ENCODE peak calls at places on chromosomes 4 and X, in seven cellular contexts. A is esophagus squamous epithelium, G is K562, I is esophagus muscularis mucosa, X is adrenal gland, K is A549, Q is heart left ventricle. S is an unnamed sample.

GRCh38 chr4:10139518-10139917 is 22.9 kb upstream of the WDR1 start:
- DNase-seq in X (no peak), Q (no peak), A (no peak), K (no peak), G (no peak), I (no peak), S (no peak)

GRCh38 chrX:19739683-19740082 is 147.7 kb downstream of the SH3KBP1 start:
- DNase-seq in Q (peak; percentile 46), K (peak; percentile 74), G (peak; percentile 58), A (no peak), X (peak; percentile 63), I (peak; percentile 91), S (peak; percentile 23)

GRCh38 chrX:21963736-21964135 is 23.2 kb downstream of the SMS start:
- DNase-seq in I (no peak), K (no peak), G (no peak), X (peak; percentile 35), Q (no peak), A (no peak), S (no peak)

GRCh38 chrX:127259742-127260141 is 440.2 kb downstream of the PRR32 start:
- DNase-seq in Q (no peak), A (no peak), I (no peak), X (no peak), G (no peak), K (no peak), S (no peak)

GRCh38 chr4:146648384-146648783 is 9.7 kb downstream of the POU4F2 start:
- DNase-seq in Q (no peak), A (no peak), X (no peak), I (no peak), K (no peak), G (no peak), S (no peak)

GRCh38 chr4:151581575-151581974 is 172.6 kb downstream of the FHIP1A start:
- DNase-seq in Q (no peak), I (no peak), G (no peak), X (no peak), K (no peak), A (no peak), S (no peak)

GRCh38 chr4:5376015-5376414 is 324.7 kb downstream of the STK32B start:
- DNase-seq in I (no peak), G (no peak), X (no peak), Q (no peak), A (no peak), K (no peak), S (no peak)

GRCh38 chr4:107098403-107098802 is 62.3 kb upstream of the DKK2 start:
- DNase-seq in I (no peak), X (no peak), G (no peak), Q (no peak), K (no peak), A (no peak), S (peak; percentile 69)

GRCh38 chr4:79198886-79199591 is 126.8 kb downstream of the NAA11 start:
- DNase-seq in X (no peak), I (no peak), K (no peak), Q (no peak), A (no peak), G (peak; percentile 62), S (no peak)

GRCh38 chrX:9816094-9816700 is 30.0 kb downstream of the SHROOM2 start:
- DNase-seq in I (no peak), A (no peak), G (no peak), K (no peak), Q (no peak), X (no peak), S (no peak)

GRCh38 chr4:42558156-42558555 is 98.7 kb downstream of the ATP8A1 start:
- DNase-seq in A (no peak), X (no peak), I (no peak), Q (no peak), K (no peak), G (no peak), S (no peak)

GRCh38 chr4:110400071-110400470 is 75.9 kb upstream of the ENPEP start:
- DNase-seq in A (no peak), K (no peak), I (no peak), X (no peak), Q (no peak), G (no peak), S (no peak)

GRCh38 chr4:77742054-77742453 is 77.1 kb downstream of the CNOT6L start:
- DNase-seq in X (no peak), G (no peak), Q (no peak), A (no peak), I (no peak), K (no peak), S (no peak)

GRCh38 chrX:47628980-47629379 is 750 bp downstream of the CFP start:
- DNase-seq in I (no peak), G (no peak), X (no peak), A (no peak), Q (no peak), K (no peak), S (no peak)

GRCh38 chr4:176837176-176837915 is 44.6 kb upstream of the VEGFC start:
- DNase-seq in K (no peak), G (no peak), Q (no peak), I (no peak), A (no peak), X (no peak), S (no peak)

GRCh38 chr4:20487852-20488251 is 212.4 kb upstream of the PACRGL start:
- DNase-seq in X (no peak), G (no peak), A (no peak), K (no peak), Q (no peak), I (no peak), S (no peak)

GRCh38 chrX:123590842-123591491 is 141.9 kb downstream of the THOC2 start:
- DNase-seq in K (peak; percentile 11), G (no peak), I (no peak), Q (no peak), X (no peak), A (no peak), S (no peak)

DNA sequence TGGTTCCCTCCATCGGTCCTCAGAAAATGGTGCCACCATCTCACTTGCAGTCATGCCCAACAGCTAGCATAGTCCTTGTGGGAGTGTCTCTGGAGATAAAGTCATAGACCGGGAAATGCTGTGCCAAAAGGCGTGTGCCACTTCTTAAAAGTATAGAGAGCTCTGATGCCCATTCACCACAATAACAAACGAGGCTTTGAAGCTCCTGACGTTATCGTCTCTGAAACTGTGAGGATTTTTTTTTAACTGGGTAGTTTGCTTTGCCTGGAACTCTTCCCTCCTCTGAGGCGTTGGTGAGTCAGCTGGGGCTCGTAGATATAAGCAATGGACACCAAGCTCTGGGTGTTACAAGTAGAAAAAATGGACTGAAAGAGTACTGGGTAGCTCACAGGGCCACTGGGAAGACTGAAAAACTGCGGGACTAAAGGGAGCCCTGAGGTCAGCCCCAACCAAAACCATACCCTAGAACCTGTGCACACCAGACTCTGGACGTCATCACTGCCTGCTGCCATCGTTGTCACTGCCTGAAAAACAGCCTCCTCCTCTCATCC is 89.4 kb upstream of the TRIM2 start:
- DNase-seq in X (peak; percentile 56), A (no peak), K (peak; percentile 48), I (no peak), G (no peak), Q (no peak), S (no peak)
- H3K27ac ChIP-seq in X (peak overlapping the region; percentile 58), A (peak overlapping the region; percentile 36), K (peak overlapping the region; percentile 92), I (peak overlapping the region; percentile 64), G (no peak overlapping the region), Q (no peak overlapping the region), S (no peak overlapping the region)

GRCh38 chr4:40246547-40246900 is 49.7 kb downstream of the RHOH start:
- DNase-seq in I (no peak), A (no peak), Q (no peak), K (no peak), G (no peak), X (no peak), S (no peak)

GRCh38 chr4:40247350-40247749 is 50.5 kb downstream of the RHOH start:
- DNase-seq in G (no peak), X (no peak), Q (no peak), A (peak; percentile 3), K (no peak), I (no peak), S (no peak)

GRCh38 chr4:40243390-40243948 is 46.6 kb downstream of the RHOH start:
- DNase-seq in Q (no peak), I (no peak), K (no peak), G (no peak), X (no peak), A (no peak), S (no peak)

GRCh38 chr4:40246938-40247337 is 50.1 kb downstream of the RHOH start:
- DNase-seq in Q (no peak), A (no peak), I (no peak), G (no peak), K (no peak), X (no peak), S (no peak)

DNA sequence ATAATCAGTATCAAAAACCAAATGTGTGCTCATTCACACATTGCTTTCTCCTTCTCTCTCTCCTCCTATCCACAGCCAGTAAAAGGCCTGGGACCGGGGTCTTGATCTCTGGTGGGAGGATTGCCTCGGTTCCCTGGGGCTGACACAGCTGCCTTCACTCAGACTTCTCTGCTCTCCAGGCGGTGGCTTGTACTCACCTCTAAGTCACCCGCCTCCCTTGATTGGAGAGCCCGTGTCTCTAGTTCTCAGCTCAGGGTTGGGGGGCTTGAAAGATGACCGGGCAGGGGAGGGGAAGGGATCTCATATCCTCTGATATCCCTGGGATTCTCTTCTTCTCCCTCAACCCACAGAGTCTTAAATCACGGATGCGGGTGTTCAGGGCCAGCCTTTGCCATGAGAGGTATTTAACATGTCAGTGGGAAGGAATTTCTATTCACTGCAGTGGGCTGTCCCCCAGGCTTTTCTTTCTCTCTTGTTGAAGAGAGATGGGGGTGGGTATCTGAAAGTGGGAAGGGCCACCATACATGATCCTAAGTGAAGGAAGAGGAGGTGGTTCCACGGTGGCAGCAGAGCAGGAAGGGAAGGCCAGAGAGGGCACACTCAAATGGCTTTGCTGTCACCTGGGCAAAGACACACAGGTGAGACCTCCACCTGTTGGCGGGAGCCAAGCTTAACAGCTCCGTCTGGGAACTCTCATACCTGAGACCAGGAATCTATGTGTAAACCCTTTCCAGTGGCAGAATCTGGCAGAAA is 49.1 kb downstream of the RHOH start:
- DNase-seq in I (no peak), G (no peak), Q (no peak), A (no peak), K (no peak), X (no peak), S (no peak)
- H3K4me1 ChIP-seq in I (no peaks in the 10 kb centered on the region), G (peaks cover 15% of the 10 kb centered on the region), Q (no peaks in the 10 kb centered on the region), A (no peaks in the 10 kb centered on the region), K (peaks cover 5% of the 10 kb centered on the region), X (no peaks in the 10 kb centered on the region), S (no peaks in the 10 kb centered on the region)

DNA sequence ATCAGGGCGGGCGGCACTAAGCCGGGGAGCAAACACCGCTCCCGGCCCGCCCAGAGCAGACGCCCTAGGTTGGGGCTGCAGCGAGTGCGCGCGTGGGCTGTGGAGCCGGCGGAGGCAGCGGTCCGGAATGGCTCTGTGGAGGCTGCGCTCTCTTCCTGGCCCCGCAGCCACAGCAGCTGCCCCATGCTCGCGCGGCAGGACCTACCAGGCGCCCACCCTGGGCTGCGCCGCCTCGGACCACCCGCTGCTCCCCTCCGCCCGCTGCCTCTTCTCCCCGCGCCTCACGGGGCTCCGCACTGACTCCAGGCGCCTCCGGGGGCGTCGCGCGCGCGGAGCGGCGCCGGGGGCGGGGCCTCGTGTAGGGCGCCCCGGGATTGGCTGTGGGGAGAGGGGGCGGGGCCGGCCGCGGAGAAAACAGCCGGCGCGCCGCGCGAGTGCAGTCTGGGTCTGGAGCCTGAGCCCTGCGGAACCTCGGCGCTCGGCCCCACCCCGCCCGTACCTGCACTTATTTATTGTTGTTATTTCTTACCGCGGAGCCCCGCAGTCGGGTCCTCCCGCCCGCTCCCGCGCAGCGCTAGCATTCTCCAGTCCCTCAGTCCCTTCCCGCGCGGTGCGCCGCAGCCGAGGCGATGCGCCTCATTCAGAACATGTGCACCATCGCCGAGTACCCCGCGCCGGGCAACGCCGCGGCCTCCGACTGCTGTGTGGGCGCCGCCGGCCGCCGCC is at the start of gene RASL11B:
- DNase-seq in X (peak; percentile 82), Q (peak; percentile 89), K (peak; percentile 40), I (no peak), A (no peak), G (peak; percentile 95), S (peak; percentile 70)
- TF ChIP-seq POLR2A in X (peak; percentile 72), Q (peak; percentile 52), K (peak; percentile 13), I (no peak), A (no peak), G (peak; percentile 50), S (peak; percentile 74)

GRCh38 chr4:70666369-70666768 is at the start of gene JCHAIN:
- DNase-seq in X (no peak), K (no peak), I (no peak), A (no peak), Q (no peak), G (no peak), S (no peak)
- H3K27ac ChIP-seq in X (no peak within 1 kb of the TSS), K (no peak within 1 kb of the TSS), I (no peak within 1 kb of the TSS), A (no peak within 1 kb of the TSS), Q (no peak within 1 kb of the TSS), G (no peak within 1 kb of the TSS), S (no peak within 1 kb of the TSS)